ENCODE peak calls at places on chromosome 17, in six cellular contexts. K is lung; N is CD8-positive, alpha-beta T cell; Z is cardiac muscle cell; S is heart left ventricle; A is neural progenitor cell. T is an unnamed sample. For H3K9me3, the result is how much of the 10 kb centered on the place peaks cover.

GRCh38 chr17:28661635-28662526 is at the start of the genes SDF2 and SUPT6H:
- DNase-seq in K (peak), N (peak), Z (peak), S (peak), A (peak), T (peak)

GRCh38 chr17:70629902-70630301 is 460.6 kb downstream of the KCNJ2 start:
- DNase-seq in K (no peak), N (no peak), Z (no peak), S (no peak), A (no peak), T (no peak)

GRCh38 chr17:1743094-1743452 is 402 bp downstream of the SERPINF2 start:
- DNase-seq in K (no peak), N (no peak), Z (no peak), S (no peak), A (no peak), T (no peak)

GRCh38 chr17:66966529-66967418 is 2.3 kb downstream of the CACNG4 start:
- DNase-seq in K (no peak), N (no peak), Z (no peak), S (peak), A (no peak), T (no peak)

GRCh38 chr17:32206816-32207215 is 58.8 kb upstream of the RHBDL3 start:
- DNase-seq in K (no peak), N (no peak), Z (no peak), S (no peak), A (no peak), T (no peak)

GRCh38 chr17:7858487-7858832 is 657 bp downstream of the CYB5D1 start:
- DNase-seq in K (no peak), N (peak), Z (peak), S (peak), A (peak), T (no peak)

GRCh38 chr17:81455387-81455786 is 57.2 kb downstream of the ACTG1 start:
- DNase-seq in K (no peak), N (no peak), Z (no peak), S (no peak), A (no peak), T (no peak)

GRCh38 chr17:62895650-62896301 is 70.3 kb upstream of the TANC2 start:
- DNase-seq in K (no peak), N (no peak), Z (no peak), S (no peak), A (no peak), T (no peak)

GRCh38 chr17:9916108-9916507 is 11.0 kb upstream of the RCVRN start:
- DNase-seq in K (no peak), N (no peak), Z (no peak), S (no peak), A (no peak), T (no peak)

GRCh38 chr17:31252741-31253140 is 44.3 kb downstream of the OMG start:
- DNase-seq in K (no peak), N (no peak), Z (no peak), S (no peak), A (no peak), T (no peak)

GRCh38 chr17:81049973-81050551 is 15.1 kb downstream of the BAIAP2 start:
- DNase-seq in K (peak), N (no peak), Z (no peak), S (peak), A (no peak), T (no peak)

GRCh38 chr17:44000871-44001460 is 3.5 kb upstream of the NAGS start:
- DNase-seq in K (no peak), N (no peak), Z (no peak), S (no peak), A (no peak), T (no peak)

GRCh38 chr17:78817123-78817522 is 23.5 kb downstream of the USP36 start:
- DNase-seq in K (no peak), N (peak), Z (no peak), S (no peak), A (no peak), T (peak)

GRCh38 chr17:57911834-57912673 is 43.2 kb downstream of the CUEDC1 start:
- DNase-seq in K (peak), N (no peak), Z (no peak), S (peak), A (peak), T (no peak)

GRCh38 chr17:76378548-76379274 is 5.7 kb upstream of the SPHK1 start:
- DNase-seq in K (no peak), N (no peak), Z (no peak), S (no peak), A (no peak), T (no peak)

GRCh38 chr17:40905370-40905769 is 20.3 kb upstream of the KRT20 start:
- DNase-seq in K (no peak), N (no peak), Z (no peak), S (no peak), A (no peak), T (no peak)

GRCh38 chr17:50947844-50948514 is 81.8 kb upstream of the TOB1 start:
- DNase-seq in K (peak), N (no peak), Z (no peak), S (peak), A (no peak), T (no peak)

GRCh38 chr17:31579265-31579664 is 187.8 kb downstream of the RAB11FIP4 start:
- DNase-seq in K (no peak), N (no peak), Z (no peak), S (no peak), A (no peak), T (no peak)

GRCh38 chr17:38544175-38544838 is 61.4 kb downstream of the SRCIN1 start:
- DNase-seq in K (no peak), N (no peak), Z (no peak), S (no peak), A (no peak), T (no peak)

GRCh38 chr17:75755205-75755901 is 9.6 kb downstream of the GALK1 start:
- DNase-seq in K (no peak), N (no peak), Z (no peak), S (peak), A (no peak), T (no peak)

GRCh38 chr17:70144260-70144846 is 25.0 kb upstream of the KCNJ2 start:
- DNase-seq in K (no peak), N (no peak), Z (peak), S (no peak), A (peak), T (no peak)

GRCh38 chr17:60646701-60647100 is 30.9 kb upstream of the BCAS3 start:
- DNase-seq in K (no peak), N (no peak), Z (no peak), S (no peak), A (no peak), T (no peak)

GRCh38 chr17:61149106-61149505 is 250.5 kb upstream of the TBX2 start:
- DNase-seq in K (no peak), N (no peak), Z (no peak), S (no peak), A (no peak), T (no peak)

GRCh38 chr17:31310260-31310659 is 3.6 kb downstream of the EVI2B start:
- DNase-seq in K (no peak), N (peak), Z (no peak), S (no peak), A (no peak), T (peak)

GRCh38 chr17:15161395-15161794 is 103.7 kb downstream of the PMP22 start:
- DNase-seq in K (no peak), N (no peak), Z (no peak), S (no peak), A (no peak), T (no peak)

DNA sequence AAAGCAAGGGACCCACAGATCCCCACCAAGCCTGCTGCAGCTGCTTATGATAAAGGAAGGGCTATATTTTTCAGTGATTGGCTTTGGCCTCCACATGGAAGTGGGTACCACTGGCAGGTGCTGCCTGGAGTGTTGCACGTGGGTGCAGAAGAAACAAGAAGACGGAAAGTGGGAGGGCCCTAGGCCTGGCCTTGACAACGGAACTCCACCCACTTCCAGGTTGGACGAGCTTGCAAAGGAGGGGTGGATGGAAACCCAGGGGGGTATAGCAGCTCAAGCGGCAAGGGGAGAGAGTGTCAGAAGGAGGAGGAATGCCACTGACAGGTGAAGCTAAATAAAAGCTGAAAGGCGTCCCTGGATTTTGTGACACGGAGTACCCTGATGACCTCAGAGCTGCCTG is 20.3 kb downstream of the TRIM25 start:
- DNase-seq in K (no peak), N (no peak), Z (no peak), S (no peak), A (no peak), T (no peak)
- H3K9me3 ChIP-seq in K (under half), N (under half), Z (under half), S (under half), A (under half), T (under half)

GRCh38 chr17:82949984-82950383 is 110.2 kb upstream of the ZNF750 start:
- DNase-seq in K (no peak), N (no peak), Z (no peak), S (peak), A (no peak), T (no peak)
- H3K9me3 ChIP-seq in K (under half), N (under half), Z (under half), S (under half), A (under half), T (under half)

GRCh38 chr17:27203241-27203640 is 90.7 kb upstream of the WSB1 start:
- DNase-seq in K (no peak), N (no peak), Z (no peak), S (no peak), A (no peak), T (no peak)

GRCh38 chr17:27200476-27200875 is 93.4 kb upstream of the WSB1 start:
- DNase-seq in K (no peak), N (no peak), Z (no peak), S (no peak), A (no peak), T (no peak)

GRCh38 chr17:27199948-27200347 is 94.0 kb upstream of the WSB1 start:
- DNase-seq in K (no peak), N (no peak), Z (no peak), S (no peak), A (no peak), T (no peak)
- H3K9me3 ChIP-seq in K (under half), N (under half), Z (under half), S (under half), A (under half), T (under half)

GRCh38 chr17:21303441-21304065 is 19.0 kb downstream of the MAP2K3 start:
- DNase-seq in K (no peak), N (no peak), Z (no peak), S (peak), A (no peak), T (no peak)

GRCh38 chr17:21301593-21302550 is 17.4 kb downstream of the MAP2K3 start:
- DNase-seq in K (no peak), N (no peak), Z (no peak), S (peak), A (no peak), T (no peak)

GRCh38 chr17:21300601-21301571 is 16.4 kb downstream of the MAP2K3 start:
- DNase-seq in K (no peak), N (no peak), Z (no peak), S (peak), A (no peak), T (no peak)

GRCh38 chr17:21304091-21304490 is 19.6 kb downstream of the MAP2K3 start:
- DNase-seq in K (no peak), N (no peak), Z (no peak), S (peak), A (no peak), T (no peak)

DNA sequence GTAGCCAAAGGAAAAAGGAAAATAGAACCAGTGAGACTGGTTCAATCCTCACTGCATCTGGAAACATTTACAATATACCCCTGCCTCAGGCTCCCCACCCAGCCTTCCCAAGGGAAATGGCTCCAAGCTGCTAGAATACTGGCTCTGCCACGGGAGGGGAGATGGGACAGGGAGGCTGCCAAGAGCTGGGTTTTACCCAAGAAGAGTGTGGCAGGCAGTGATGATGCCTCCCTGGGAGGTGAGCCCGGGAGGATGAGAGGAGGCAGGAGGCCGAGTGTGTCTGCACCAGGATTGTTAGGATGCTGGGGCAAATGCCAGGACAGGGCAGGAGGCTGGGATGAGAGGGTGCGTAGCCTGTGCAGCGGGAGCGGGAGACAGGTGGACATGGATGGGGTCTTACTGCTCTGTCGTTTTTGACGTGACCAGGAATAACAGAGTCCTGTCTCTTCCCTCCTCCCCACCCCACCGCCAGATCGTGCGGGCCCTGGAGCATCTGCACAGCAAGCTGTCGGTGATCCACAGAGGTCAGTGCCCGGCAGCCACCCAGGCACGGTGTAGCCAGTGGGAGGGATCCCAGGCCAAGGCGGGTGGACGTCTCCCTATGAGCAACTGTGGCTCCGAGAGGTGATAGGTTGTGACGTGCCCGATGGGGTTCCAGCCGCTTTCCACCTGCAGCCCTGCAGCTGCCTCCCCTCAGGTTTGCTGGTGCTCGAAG is 18.4 kb downstream of the MAP2K3 start:
- DNase-seq in K (no peak), N (no peak), Z (no peak), S (peak), A (no peak), T (no peak)
- H3K9me3 ChIP-seq in K (under half), N (under half), Z (under half), S (under half), A (under half), T (under half)

GRCh38 chr17:5557485-5557884 is 26.8 kb downstream of the NLRP1 start:
- DNase-seq in K (no peak), N (no peak), Z (no peak), S (no peak), A (no peak), T (no peak)
- H3K9me3 ChIP-seq in K (under half), N (under half), Z (under half), S (under half), A (under half), T (under half)

GRCh38 chr17:49815761-49816281 is 27.3 kb downstream of the KAT7 start:
- DNase-seq in K (no peak), N (no peak), Z (no peak), S (no peak), A (peak), T (no peak)
- H3K9me3 ChIP-seq in K (under half), N (under half), Z (under half), S (under half), A (under half), T (under half)

GRCh38 chr17:27070836-27071235 is 223.1 kb upstream of the WSB1 start:
- DNase-seq in K (no peak), N (no peak), Z (no peak), S (no peak), A (no peak), T (no peak)

GRCh38 chr17:27065588-27065987 is 228.3 kb upstream of the WSB1 start:
- DNase-seq in K (no peak), N (no peak), Z (no peak), S (no peak), A (no peak), T (no peak)

GRCh38 chr17:27069842-27070508 is 223.9 kb upstream of the WSB1 start:
- DNase-seq in K (no peak), N (no peak), Z (no peak), S (no peak), A (no peak), T (no peak)

DNA sequence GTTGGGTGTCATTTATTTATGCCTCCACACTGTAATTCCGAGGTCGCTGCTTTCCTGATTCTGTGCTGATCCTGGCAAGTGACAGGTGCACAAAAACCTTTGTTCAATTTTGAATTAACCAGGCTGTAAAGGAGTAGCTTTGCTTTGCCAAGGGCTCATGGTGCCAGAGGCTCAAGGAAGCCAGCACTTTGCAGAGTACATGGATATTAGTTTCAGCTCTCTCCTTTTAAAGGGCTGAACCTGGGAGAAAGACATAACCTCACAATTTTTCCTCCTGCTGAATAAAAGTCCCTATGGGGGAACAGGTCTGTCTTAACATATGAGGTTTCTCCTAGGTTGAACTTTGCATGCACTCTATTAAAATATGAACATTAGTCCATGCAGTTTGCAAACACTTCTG is 227.6 kb upstream of the WSB1 start:
- DNase-seq in K (no peak), N (no peak), Z (no peak), S (no peak), A (no peak), T (no peak)
- H3K9me3 ChIP-seq in K (under half), N (under half), Z (under half), S (under half), A (half or more), T (under half)